ENCODE peak calls at places on chromosomes 11 and 22, in ten cellular contexts. A, G, M, K, L, Q, S, T, U and X are unnamed samples.
A peak's percentile ranks its signal among the peaks of the same experiment; 100 is the strongest.

GRCh38 chr22:41513391-41513790 is 30.9 kb downstream of the POLR3H start:
- DNase-seq in Q (no peak), S (no peak), M (no peak), K (no peak), A (no peak), L (no peak), U (no peak), T (no peak), G (no peak), X (no peak)

GRCh38 chr11:73734996-73735395 is 25.9 kb downstream of the RAB6A start:
- DNase-seq in Q (peak; percentile 22), U (no peak), L (no peak), S (no peak), T (no peak), A (no peak), M (no peak), K (no peak), G (no peak), X (no peak)

GRCh38 chr11:75576445-75577049 is 14.5 kb downstream of the SERPINH1 start:
- DNase-seq in Q (no peak), T (peak; percentile 65), L (peak; percentile 48), A (peak; percentile 86), S (no peak), U (peak; percentile 89), M (no peak), G (no peak), K (peak; percentile 87), X (no peak)

GRCh38 chr22:28841111-28841510 is 40.7 kb upstream of the XBP1 start:
- DNase-seq in U (no peak), G (no peak), M (no peak), T (no peak), S (no peak), K (no peak), L (no peak), A (no peak), Q (no peak), X (no peak)

GRCh38 chr11:32752001-32752400 is 42.5 kb downstream of the CCDC73 start:
- DNase-seq in K (no peak), G (no peak), S (no peak), A (no peak), L (no peak), M (no peak), T (no peak), U (no peak), Q (no peak), X (no peak)

GRCh38 chr11:107859459-107860239 is 1.1 kb upstream of the SLC35F2 start:
- DNase-seq in A (no peak), M (no peak), K (peak; percentile 67), Q (peak; percentile 36), S (no peak), T (no peak), U (peak; percentile 47), L (peak; percentile 53), G (peak; percentile 11), X (no peak)

GRCh38 chr11:121930004-121930965 is 185.7 kb downstream of the BLID start:
- DNase-seq in L (no peak), U (no peak), G (no peak), M (no peak), Q (no peak), T (peak; percentile 36), S (no peak), A (peak; percentile 65), K (no peak), X (no peak)

GRCh38 chr11:3158821-3159220 is 6.3 kb downstream of the OSBPL5 start:
- DNase-seq in T (no peak), M (peak; percentile 23), G (no peak), K (peak; percentile 67), S (no peak), Q (no peak), A (no peak), U (no peak), L (no peak), X (no peak)

DNA sequence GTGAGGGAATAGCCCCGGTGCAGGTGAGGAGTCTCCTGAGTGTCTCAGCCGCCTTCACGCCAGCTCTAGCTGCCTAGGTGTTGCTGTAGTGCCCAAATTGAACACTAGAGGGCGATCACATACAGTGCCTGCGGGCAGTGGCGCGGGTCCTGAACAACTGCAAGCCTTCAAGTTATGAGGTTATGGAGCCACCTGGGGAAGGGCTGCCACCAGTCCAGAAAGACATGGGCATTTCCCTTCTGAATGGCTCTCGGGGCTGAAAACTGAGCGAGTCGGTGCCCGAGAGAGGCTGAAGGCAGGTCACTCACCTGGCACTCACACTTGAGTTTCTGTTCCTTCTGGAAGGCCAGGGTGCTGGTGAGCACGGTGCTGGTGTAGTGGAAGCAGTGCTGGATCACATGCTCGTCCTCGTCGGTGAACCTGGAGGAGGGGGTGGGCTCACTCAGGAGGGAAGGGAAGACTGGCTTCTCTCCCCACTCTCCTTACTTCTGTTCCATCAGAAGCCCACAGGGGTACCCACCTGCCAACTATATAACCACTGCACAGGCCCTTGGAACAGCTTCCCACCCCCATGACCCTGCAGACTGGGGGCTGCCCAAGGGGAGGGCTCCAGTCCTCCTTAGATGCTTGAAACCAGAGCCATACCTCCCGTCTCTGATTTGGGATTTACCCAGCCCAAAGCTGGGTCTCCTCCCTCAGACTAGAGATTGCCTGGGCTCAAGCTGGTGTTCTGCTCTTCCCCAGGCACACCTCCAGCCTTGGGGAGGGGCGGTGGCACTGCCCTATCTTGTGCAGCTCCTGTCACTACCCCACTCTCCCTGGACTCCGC is 88.2 kb downstream of the PDE2A start:
- DNase-seq in M (peak; percentile 52), G (peak; percentile 71), L (peak; percentile 80), T (peak; percentile 60), K (peak; percentile 77), Q (peak; percentile 52), A (no peak), S (no peak), U (peak; percentile 75), X (no peak)
- TF ChIP-seq CTCF in M (peak; percentile 96), G (peak; percentile 92), L (peak; percentile 92), T (peak; percentile 84), K (peak; percentile 96), Q (peak; percentile 92), A (peak; percentile 94), S (peak; percentile 81), U (peak; percentile 97), X (peak; percentile 94)

DNA sequence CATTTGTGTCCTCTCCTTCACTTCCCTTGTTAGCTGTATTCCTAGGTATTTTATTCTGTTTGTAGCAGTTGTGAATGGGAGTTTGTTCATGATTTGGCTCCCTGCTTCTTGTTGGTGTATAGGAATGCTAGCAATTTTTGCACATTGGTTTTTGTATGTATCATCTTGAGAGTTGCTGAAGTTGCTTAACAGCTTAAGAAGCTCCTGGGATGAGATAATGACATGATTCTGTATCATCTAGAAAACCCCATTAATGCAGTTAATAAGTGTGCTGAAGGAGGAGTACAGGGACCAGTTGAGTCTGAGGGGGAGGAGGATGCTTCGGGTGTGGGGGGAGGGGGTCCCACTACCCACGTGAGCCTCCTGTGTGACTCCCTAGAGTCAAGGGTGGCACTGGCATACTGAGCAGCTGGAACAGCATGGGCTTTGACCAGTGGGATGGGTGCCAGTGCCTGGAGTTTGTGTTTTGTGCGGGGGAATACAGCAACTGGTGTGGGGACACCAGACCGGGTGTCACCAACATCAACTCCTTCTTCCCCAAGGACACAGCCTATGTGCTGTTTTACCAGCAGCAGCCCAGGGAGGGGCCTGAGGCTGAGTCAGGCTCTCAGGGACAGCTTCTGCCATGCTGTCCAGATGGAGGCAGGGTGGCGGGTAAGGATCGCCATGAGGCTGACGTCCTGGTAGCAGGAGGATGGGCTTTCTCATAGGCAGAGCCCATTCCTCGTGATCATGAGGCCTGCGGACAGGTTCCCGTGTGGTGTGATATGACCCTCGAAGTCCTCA is 24.1 kb downstream of the USP35 start:
- DNase-seq in T (peak; percentile 16), G (no peak), M (no peak), A (no peak), K (peak; percentile 74), Q (no peak), L (no peak), U (peak; percentile 27), S (peak; percentile 58), X (no peak)
- H3K4me1 ChIP-seq in T (no peaks in the 10 kb centered on the region), G (no peaks in the 10 kb centered on the region), M (peaks cover 6% of the 10 kb centered on the region), A (no peaks in the 10 kb centered on the region), K (peaks cover 31% of the 10 kb centered on the region), Q (no peaks in the 10 kb centered on the region), L (no peaks in the 10 kb centered on the region), U (no peaks in the 10 kb centered on the region), S (no peaks in the 10 kb centered on the region), X (no peaks in the 10 kb centered on the region)

DNA sequence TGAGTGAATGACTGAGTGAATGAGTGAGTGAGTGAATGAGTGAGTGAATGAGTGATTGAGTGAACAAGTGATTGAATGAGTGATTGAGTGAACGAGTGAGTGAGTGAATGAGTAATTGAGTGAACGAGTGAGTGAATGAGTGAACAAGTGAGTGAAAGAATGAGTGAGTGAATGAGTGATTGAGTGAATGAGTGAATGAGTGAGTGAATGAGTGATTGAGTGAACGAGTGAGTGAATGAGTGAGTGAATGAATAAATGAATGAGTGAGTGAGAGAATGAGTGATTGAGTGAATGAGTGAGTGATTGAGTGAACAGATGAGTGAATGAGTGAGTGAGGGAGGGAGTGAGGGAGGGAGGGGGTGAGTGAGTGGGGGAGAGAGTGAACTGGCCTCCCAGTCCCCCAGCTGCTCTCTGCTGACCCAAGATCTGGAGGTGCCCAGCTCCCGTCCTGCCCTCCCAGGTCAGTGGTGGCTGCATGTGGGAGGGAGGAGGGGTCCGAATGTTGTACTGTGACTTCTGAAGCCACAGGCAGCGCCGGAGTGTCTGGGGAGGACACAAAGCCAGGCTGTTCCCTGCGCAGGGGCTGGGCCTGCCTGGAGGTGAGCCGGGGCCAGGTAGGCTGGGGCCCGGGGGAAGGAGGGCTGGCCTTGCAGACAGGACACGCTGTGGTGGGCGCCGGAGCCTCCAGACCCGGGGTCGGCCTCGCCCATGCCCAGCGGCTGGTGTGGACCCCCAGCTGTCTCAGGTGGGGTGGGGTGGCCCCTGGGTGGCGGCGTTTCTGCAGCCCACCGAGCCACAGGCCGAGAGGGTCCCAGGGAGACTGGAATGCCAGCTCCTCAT is 17.8 kb upstream of the PIM3 start:
- DNase-seq in M (no peak), T (no peak), L (no peak), Q (no peak), G (no peak), U (no peak), K (no peak), A (no peak), S (no peak), X (no peak)
- TF ChIP-seq CTCF in M (no peak), T (no peak), L (no peak), Q (no peak), G (no peak), U (no peak), K (no peak), A (no peak), S (no peak), X (no peak)

GRCh38 chr11:64251986-64252837 is 882 bp downstream of the PLCB3 start:
- DNase-seq in L (peak; percentile 78), U (peak; percentile 84), T (peak; percentile 25), M (peak; percentile 70), S (no peak), K (peak; percentile 86), A (peak; percentile 85), G (peak; percentile 60), Q (peak; percentile 51), X (no peak)

GRCh38 chr11:64253481-64253880 is 2.2 kb downstream of the PLCB3 start:
- DNase-seq in L (no peak), T (no peak), G (no peak), Q (no peak), M (no peak), A (peak; percentile 61), U (no peak), S (no peak), K (peak; percentile 87), X (no peak)

GRCh38 chr11:64254326-64254725 is 3.0 kb downstream of the PLCB3 start:
- DNase-seq in S (no peak), A (peak; percentile 62), Q (no peak), U (no peak), L (no peak), M (no peak), T (no peak), K (no peak), G (no peak), X (no peak)

GRCh38 chr11:64251722-64251985 is 324 bp downstream of the PLCB3 start:
- DNase-seq in G (no peak), L (no peak), M (no peak), U (no peak), T (no peak), S (no peak), K (no peak), Q (no peak), A (no peak), X (no peak)

GRCh38 chr11:64253043-64253442 is 1.7 kb downstream of the PLCB3 start:
- DNase-seq in Q (no peak), S (no peak), U (no peak), M (no peak), L (no peak), K (no peak), T (no peak), A (peak; percentile 54), G (no peak), X (no peak)
- H3K4me1 ChIP-seq in Q (no peaks in the 10 kb centered on the region), S (peaks cover 33% of the 10 kb centered on the region), U (peaks cover 19% of the 10 kb centered on the region), M (peaks cover 34% of the 10 kb centered on the region), L (peaks cover 32% of the 10 kb centered on the region), K (peaks cover 32% of the 10 kb centered on the region), T (peaks cover 5% of the 10 kb centered on the region), A (peaks cover 20% of the 10 kb centered on the region), G (peaks cover 35% of the 10 kb centered on the region), X (peaks cover 22% of the 10 kb centered on the region)